ENCODE peak calls at places on chromosomes 4 and X, in four cellular contexts. One of them, this sample, is unnamed.

GRCh38 chr4:15004701-15005301 is 2.5 kb downstream of the CPEB2 start:
- DNase-seq in GM23338: peak; percentile 80
- DNase-seq in AG09319: peak; percentile 60
- DNase-seq in mucosa of descending colon: peak; percentile 89
- DNase-seq in this sample: no peak

GRCh38 chr4:123995939-123996338 is 599.3 kb downstream of the SPRY1 start:
- DNase-seq in GM23338: no peak
- DNase-seq in AG09319: no peak
- DNase-seq in mucosa of descending colon: no peak
- DNase-seq in this sample: no peak

GRCh38 chrX:140744085-140744484 is 34.5 kb downstream of the LINC00632 start:
- DNase-seq in GM23338: no peak
- DNase-seq in AG09319: no peak
- DNase-seq in mucosa of descending colon: no peak
- DNase-seq in this sample: no peak

GRCh38 chr4:69120869-69121268 is 24.6 kb downstream of the UGT2B7 start:
- DNase-seq in GM23338: no peak
- DNase-seq in AG09319: no peak
- DNase-seq in mucosa of descending colon: no peak
- DNase-seq in this sample: no peak

GRCh38 chr4:121764702-121765367 is at the start of gene SMIM43:
- DNase-seq in GM23338: peak; percentile 66
- DNase-seq in AG09319: no peak
- DNase-seq in mucosa of descending colon: no peak
- DNase-seq in this sample: no peak

GRCh38 chr4:128782076-128782715 is 27.3 kb upstream of the JADE1 start:
- DNase-seq in GM23338: peak; percentile 52
- DNase-seq in AG09319: no peak
- DNase-seq in mucosa of descending colon: peak; percentile 66
- DNase-seq in this sample: no peak

GRCh38 chr4:99586322-99586721 is 11.7 kb downstream of the MTTP start:
- DNase-seq in GM23338: no peak
- DNase-seq in AG09319: no peak
- DNase-seq in mucosa of descending colon: no peak
- DNase-seq in this sample: no peak

GRCh38 chr4:16897351-16897750 is 1.1 kb downstream of the LDB2 start:
- DNase-seq in GM23338: peak; percentile 54
- DNase-seq in AG09319: no peak
- DNase-seq in mucosa of descending colon: no peak
- DNase-seq in this sample: no peak

GRCh38 chr4:174631901-174632758 is 109.8 kb upstream of the HPGD start:
- DNase-seq in GM23338: peak; percentile 67
- DNase-seq in AG09319: peak; percentile 3
- DNase-seq in mucosa of descending colon: peak; percentile 20
- DNase-seq in this sample: peak; percentile 14

GRCh38 chrX:110383414-110383813 is 24.8 kb downstream of the RTL9 start:
- DNase-seq in GM23338: no peak
- DNase-seq in AG09319: peak; percentile 36
- DNase-seq in mucosa of descending colon: no peak
- DNase-seq in this sample: no peak

GRCh38 chrX:107769581-107770317 is 5.8 kb downstream of the TSC22D3 start:
- DNase-seq in GM23338: no peak
- DNase-seq in AG09319: no peak
- DNase-seq in mucosa of descending colon: no peak
- DNase-seq in this sample: no peak

GRCh38 chrX:16160729-16161128 is 6.6 kb upstream of the MAGEB17 start:
- DNase-seq in GM23338: no peak
- DNase-seq in AG09319: no peak
- DNase-seq in mucosa of descending colon: no peak
- DNase-seq in this sample: no peak

DNA sequence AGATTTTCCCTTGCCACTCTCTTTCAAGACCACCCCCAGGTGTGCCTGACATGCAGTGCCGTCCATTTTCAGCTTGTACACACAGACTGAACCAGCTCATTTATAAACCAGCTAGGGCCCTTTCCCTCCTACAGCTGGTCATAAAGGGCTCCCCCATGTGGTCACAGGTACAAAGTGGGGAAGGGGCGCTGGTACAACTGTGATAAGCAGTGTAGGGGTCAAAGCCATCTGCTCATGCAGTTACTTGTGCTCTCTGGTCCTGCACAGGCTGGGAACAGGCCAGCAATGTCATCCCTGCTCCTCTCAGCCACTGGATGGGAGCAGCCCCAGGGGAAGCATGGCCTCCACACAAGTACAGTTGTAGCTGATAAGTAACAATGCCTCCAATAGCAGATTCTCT is 20.6 kb downstream of the GABRQ start:
- DNase-seq in GM23338: peak; percentile 57
- DNase-seq in AG09319: no peak
- DNase-seq in mucosa of descending colon: no peak
- DNase-seq in this sample: no peak
- TF ChIP-seq CTCF in GM23338: peak; percentile 64
- TF ChIP-seq CTCF in AG09319: no peak
- TF ChIP-seq CTCF in mucosa of descending colon: no peak
- TF ChIP-seq CTCF in this sample: peak; percentile 15

GRCh38 chr4:106551724-106552123 is 183.1 kb upstream of the GIMD1 start:
- DNase-seq in GM23338: no peak
- DNase-seq in AG09319: no peak
- DNase-seq in mucosa of descending colon: no peak
- DNase-seq in this sample: no peak

GRCh38 chr4:106541253-106541652 is 172.7 kb upstream of the GIMD1 start:
- DNase-seq in GM23338: no peak
- DNase-seq in AG09319: no peak
- DNase-seq in mucosa of descending colon: no peak
- DNase-seq in this sample: no peak

GRCh38 chr4:106548446-106549044 is 180.0 kb upstream of the GIMD1 start:
- DNase-seq in GM23338: no peak
- DNase-seq in AG09319: no peak
- DNase-seq in mucosa of descending colon: no peak
- DNase-seq in this sample: no peak

GRCh38 chr4:106546380-106546779 is 177.8 kb upstream of the GIMD1 start:
- DNase-seq in GM23338: no peak
- DNase-seq in AG09319: no peak
- DNase-seq in mucosa of descending colon: no peak
- DNase-seq in this sample: no peak
- TF ChIP-seq CTCF in GM23338: no peak
- TF ChIP-seq CTCF in AG09319: no peak
- TF ChIP-seq CTCF in mucosa of descending colon: no peak
- TF ChIP-seq CTCF in this sample: no peak

DNA sequence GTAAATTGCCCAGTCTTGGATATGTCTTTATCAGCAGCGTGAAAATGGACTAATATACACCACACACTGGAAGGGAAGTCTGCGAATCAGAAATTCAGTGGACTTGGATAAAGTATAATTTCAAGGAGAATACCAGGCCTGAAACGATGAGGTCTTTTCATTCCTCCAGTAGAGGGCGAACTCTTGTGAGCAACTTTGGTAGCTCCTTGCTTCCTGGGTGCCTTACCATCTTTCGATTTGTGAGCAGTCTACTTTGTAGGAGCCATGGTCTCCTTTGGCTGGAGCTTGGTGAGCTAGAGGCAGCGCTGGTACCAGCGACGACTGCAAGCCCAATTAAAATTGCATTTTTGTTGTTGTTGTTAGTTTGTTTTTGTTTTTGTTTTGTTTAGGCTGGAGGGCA is 791.9 kb downstream of the FAT4 start:
- DNase-seq in GM23338: peak; percentile 72
- DNase-seq in AG09319: no peak
- DNase-seq in mucosa of descending colon: no peak
- DNase-seq in this sample: no peak
- TF ChIP-seq CTCF in GM23338: peak; percentile 73
- TF ChIP-seq CTCF in AG09319: peak; percentile 14
- TF ChIP-seq CTCF in mucosa of descending colon: no peak
- TF ChIP-seq CTCF in this sample: peak; percentile 4

DNA sequence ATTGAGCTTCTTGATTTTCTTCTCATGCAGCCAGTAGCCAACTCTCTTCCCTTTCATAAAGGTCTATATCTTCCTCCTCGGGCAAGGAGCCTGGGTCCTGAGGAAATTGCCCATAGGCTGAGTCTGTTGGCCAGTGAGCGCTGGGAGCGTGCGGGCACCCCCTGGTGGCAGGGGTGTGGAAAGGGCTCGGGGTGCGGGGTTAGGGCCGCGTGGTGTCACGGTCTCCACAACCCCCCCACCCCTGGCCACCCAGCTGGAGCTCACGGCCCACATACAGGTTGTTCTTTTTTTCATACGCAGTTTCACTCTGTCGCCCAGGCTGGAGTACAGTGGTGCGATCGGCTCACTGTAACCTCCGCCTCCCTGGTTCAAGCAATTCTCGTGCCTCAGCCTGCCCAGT is 13.1 kb downstream of the RBM10 start:
- DNase-seq in GM23338: peak; percentile 40
- DNase-seq in AG09319: no peak
- DNase-seq in mucosa of descending colon: no peak
- DNase-seq in this sample: no peak
- TF ChIP-seq CTCF in GM23338: peak; percentile 58
- TF ChIP-seq CTCF in AG09319: no peak
- TF ChIP-seq CTCF in mucosa of descending colon: no peak
- TF ChIP-seq CTCF in this sample: no peak

GRCh38 chr4:699816-700580 is 5.6 kb upstream of the PCGF3 start:
- DNase-seq in GM23338: no peak
- DNase-seq in AG09319: no peak
- DNase-seq in mucosa of descending colon: no peak
- DNase-seq in this sample: no peak
- TF ChIP-seq CTCF in GM23338: no peak
- TF ChIP-seq CTCF in AG09319: no peak
- TF ChIP-seq CTCF in mucosa of descending colon: no peak
- TF ChIP-seq CTCF in this sample: no peak

GRCh38 chr4:156473175-156473574 is 498.4 kb downstream of the PDGFC start:
- DNase-seq in GM23338: no peak
- DNase-seq in AG09319: no peak
- DNase-seq in mucosa of descending colon: no peak
- DNase-seq in this sample: no peak

GRCh38 chr4:156481845-156482244 is 489.8 kb downstream of the PDGFC start:
- DNase-seq in GM23338: no peak
- DNase-seq in AG09319: no peak
- DNase-seq in mucosa of descending colon: no peak
- DNase-seq in this sample: no peak

GRCh38 chr4:156475322-156475721 is 496.3 kb downstream of the PDGFC start:
- DNase-seq in GM23338: no peak
- DNase-seq in AG09319: peak; percentile 27
- DNase-seq in mucosa of descending colon: peak; percentile 4
- DNase-seq in this sample: no peak

GRCh38 chr4:156472624-156473023 is 499.0 kb downstream of the PDGFC start:
- DNase-seq in GM23338: no peak
- DNase-seq in AG09319: no peak
- DNase-seq in mucosa of descending colon: no peak
- DNase-seq in this sample: no peak

GRCh38 chr4:156476359-156476758 is 495.2 kb downstream of the PDGFC start:
- DNase-seq in GM23338: no peak
- DNase-seq in AG09319: peak; percentile 75
- DNase-seq in mucosa of descending colon: no peak
- DNase-seq in this sample: no peak
- TF ChIP-seq CTCF in GM23338: no peak
- TF ChIP-seq CTCF in AG09319: no peak
- TF ChIP-seq CTCF in mucosa of descending colon: no peak
- TF ChIP-seq CTCF in this sample: no peak

GRCh38 chr4:3816983-3817382 is 50.8 kb downstream of the ADRA2C start:
- DNase-seq in GM23338: no peak
- DNase-seq in AG09319: no peak
- DNase-seq in mucosa of descending colon: no peak
- DNase-seq in this sample: no peak
- TF ChIP-seq CTCF in GM23338: no peak
- TF ChIP-seq CTCF in AG09319: no peak
- TF ChIP-seq CTCF in mucosa of descending colon: no peak
- TF ChIP-seq CTCF in this sample: no peak

GRCh38 chrX:119391279-119391678 is 7.9 kb upstream of the SLC25A43 start:
- DNase-seq in GM23338: peak; percentile 41
- DNase-seq in AG09319: no peak
- DNase-seq in mucosa of descending colon: peak; percentile 68
- DNase-seq in this sample: no peak
- TF ChIP-seq CTCF in GM23338: peak; percentile 55
- TF ChIP-seq CTCF in AG09319: peak; percentile 44
- TF ChIP-seq CTCF in mucosa of descending colon: no peak
- TF ChIP-seq CTCF in this sample: peak; percentile 10

GRCh38 chrX:131399692-131400428 is 110.8 kb upstream of the IGSF1 start:
- DNase-seq in GM23338: no peak
- DNase-seq in AG09319: no peak
- DNase-seq in mucosa of descending colon: no peak
- DNase-seq in this sample: no peak

GRCh38 chrX:131402124-131402811 is 113.2 kb upstream of the IGSF1 start:
- DNase-seq in GM23338: no peak
- DNase-seq in AG09319: no peak
- DNase-seq in mucosa of descending colon: no peak
- DNase-seq in this sample: no peak

DNA sequence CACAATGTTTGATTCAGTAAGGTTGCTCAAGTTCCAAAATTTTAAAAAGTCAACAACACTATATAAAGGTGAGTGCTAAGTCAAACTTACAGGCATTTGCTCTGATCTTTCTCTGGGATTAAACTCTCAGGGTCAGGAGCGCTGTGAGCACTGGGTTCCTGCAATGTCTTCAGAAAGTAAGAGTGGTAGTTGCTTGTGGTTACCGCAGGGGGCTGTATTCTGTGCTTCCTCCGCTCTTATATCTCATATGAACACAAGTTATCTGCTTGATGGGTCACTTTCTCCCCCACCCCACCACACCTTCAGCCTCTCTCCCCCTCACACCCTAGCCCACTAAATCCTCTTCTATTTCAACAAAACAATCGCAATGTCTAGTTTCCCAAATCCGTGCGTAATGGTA is 116.4 kb upstream of the IGSF1 start:
- DNase-seq in GM23338: peak; percentile 38
- DNase-seq in AG09319: no peak
- DNase-seq in mucosa of descending colon: no peak
- DNase-seq in this sample: no peak
- TF ChIP-seq CTCF in GM23338: peak; percentile 10
- TF ChIP-seq CTCF in AG09319: no peak
- TF ChIP-seq CTCF in mucosa of descending colon: no peak
- TF ChIP-seq CTCF in this sample: peak; percentile 1

DNA sequence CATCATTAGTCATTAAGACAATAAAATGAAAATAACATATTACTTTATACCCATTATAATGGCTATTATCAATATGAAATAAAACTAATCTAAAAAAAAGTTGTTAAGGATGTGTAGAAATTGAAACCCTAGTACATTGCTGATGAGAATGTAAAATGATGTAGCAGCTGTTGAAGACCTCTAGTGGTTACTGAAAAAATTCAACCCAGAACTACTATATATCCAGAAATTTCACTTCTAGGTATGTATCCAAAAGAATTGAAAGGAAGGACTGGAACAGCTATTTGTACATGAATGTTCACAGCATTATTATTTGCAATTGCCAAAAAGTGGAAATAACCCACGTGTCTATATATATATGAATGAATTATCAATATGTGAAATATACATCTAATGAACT is 180.3 kb upstream of the KLHL4 start:
- DNase-seq in GM23338: peak; percentile 1
- DNase-seq in AG09319: no peak
- DNase-seq in mucosa of descending colon: no peak
- DNase-seq in this sample: no peak
- TF ChIP-seq CTCF in GM23338: no peak
- TF ChIP-seq CTCF in AG09319: no peak
- TF ChIP-seq CTCF in mucosa of descending colon: no peak
- TF ChIP-seq CTCF in this sample: no peak

This sample was measured in D721Med.